ENCODE peak calls at places on chromosome 15, in seven cellular contexts. One of them, this sample, is unnamed.

GRCh38 chr15:63323798-63324651 is 46.6 kb downstream of the APH1B start:
- DNase-seq in nephron progenitor cell: no peak
- DNase-seq in kidney epithelial cell: no peak
- DNase-seq in GM10248: peak
- DNase-seq in testis: no peak
- DNase-seq in stomach: no peak
- DNase-seq in GM23338: no peak
- DNase-seq in this sample: no peak

GRCh38 chr15:33188654-33189257 is 5.8 kb downstream of the FMN1 start:
- DNase-seq in kidney epithelial cell: no peak
- DNase-seq in GM23338: no peak
- DNase-seq in GM10248: no peak
- DNase-seq in stomach: no peak
- DNase-seq in testis: peak
- DNase-seq in nephron progenitor cell: no peak
- DNase-seq in this sample: no peak

GRCh38 chr15:77563768-77564167 is 68.9 kb downstream of the LINGO1 start:
- DNase-seq in testis: no peak
- DNase-seq in kidney epithelial cell: no peak
- DNase-seq in GM23338: no peak
- DNase-seq in GM10248: no peak
- DNase-seq in stomach: no peak
- DNase-seq in nephron progenitor cell: no peak
- DNase-seq in this sample: no peak

GRCh38 chr15:92807971-92808571 is 92.1 kb upstream of the CHD2 start:
- DNase-seq in stomach: no peak
- DNase-seq in GM23338: peak
- DNase-seq in nephron progenitor cell: no peak
- DNase-seq in GM10248: no peak
- DNase-seq in testis: peak
- DNase-seq in kidney epithelial cell: no peak
- DNase-seq in this sample: peak

GRCh38 chr15:32656091-32656860 is 14.8 kb downstream of the SCG5 start:
- DNase-seq in stomach: no peak
- DNase-seq in nephron progenitor cell: no peak
- DNase-seq in kidney epithelial cell: no peak
- DNase-seq in GM10248: no peak
- DNase-seq in testis: no peak
- DNase-seq in GM23338: no peak
- DNase-seq in this sample: no peak

GRCh38 chr15:69854521-69855171 is 243.1 kb downstream of the TLE3 start:
- DNase-seq in stomach: no peak
- DNase-seq in kidney epithelial cell: no peak
- DNase-seq in GM10248: no peak
- DNase-seq in testis: no peak
- DNase-seq in nephron progenitor cell: no peak
- DNase-seq in GM23338: peak
- DNase-seq in this sample: no peak

GRCh38 chr15:74489518-74490338 is 28.8 kb upstream of the UBL7 start:
- DNase-seq in GM23338: peak
- DNase-seq in testis: peak
- DNase-seq in nephron progenitor cell: peak
- DNase-seq in kidney epithelial cell: no peak
- DNase-seq in stomach: peak
- DNase-seq in GM10248: peak
- DNase-seq in this sample: peak

GRCh38 chr15:90684281-90684680 is 32.9 kb upstream of the BLM start:
- DNase-seq in nephron progenitor cell: no peak
- DNase-seq in testis: no peak
- DNase-seq in kidney epithelial cell: no peak
- DNase-seq in GM23338: no peak
- DNase-seq in GM10248: no peak
- DNase-seq in stomach: no peak
- DNase-seq in this sample: no peak

GRCh38 chr15:40146037-40146436 is 14.8 kb upstream of the BUB1B start:
- DNase-seq in GM23338: no peak
- DNase-seq in GM10248: no peak
- DNase-seq in kidney epithelial cell: peak
- DNase-seq in stomach: no peak
- DNase-seq in nephron progenitor cell: no peak
- DNase-seq in testis: no peak
- DNase-seq in this sample: no peak

GRCh38 chr15:52789601-52790165 is 453 bp downstream of the ONECUT1 start:
- DNase-seq in kidney epithelial cell: no peak
- DNase-seq in GM23338: peak
- DNase-seq in testis: no peak
- DNase-seq in GM10248: peak
- DNase-seq in stomach: no peak
- DNase-seq in nephron progenitor cell: peak
- DNase-seq in this sample: peak

GRCh38 chr15:23422946-23423708 is 23.9 kb downstream of the GOLGA6L2 start:
- DNase-seq in stomach: no peak
- DNase-seq in nephron progenitor cell: no peak
- DNase-seq in GM23338: no peak
- DNase-seq in kidney epithelial cell: no peak
- DNase-seq in testis: no peak
- DNase-seq in GM10248: no peak
- DNase-seq in this sample: no peak

GRCh38 chr15:70199601-70200000 is 101.9 kb upstream of the TLE3 start:
- DNase-seq in GM10248: no peak
- DNase-seq in stomach: no peak
- DNase-seq in nephron progenitor cell: no peak
- DNase-seq in testis: no peak
- DNase-seq in GM23338: no peak
- DNase-seq in kidney epithelial cell: no peak
- DNase-seq in this sample: no peak

GRCh38 chr15:62706361-62706760 is 336.2 kb upstream of the TPM1 start:
- DNase-seq in nephron progenitor cell: no peak
- DNase-seq in stomach: no peak
- DNase-seq in GM10248: no peak
- DNase-seq in testis: no peak
- DNase-seq in kidney epithelial cell: no peak
- DNase-seq in GM23338: no peak
- DNase-seq in this sample: no peak

GRCh38 chr15:35696767-35697231 is 150.8 kb upstream of the DPH6 start:
- DNase-seq in testis: no peak
- DNase-seq in kidney epithelial cell: peak
- DNase-seq in GM10248: no peak
- DNase-seq in stomach: no peak
- DNase-seq in nephron progenitor cell: no peak
- DNase-seq in GM23338: peak
- DNase-seq in this sample: no peak

GRCh38 chr15:62142736-62143135 is 22.3 kb downstream of the C2CD4B start:
- DNase-seq in kidney epithelial cell: no peak
- DNase-seq in testis: no peak
- DNase-seq in stomach: no peak
- DNase-seq in GM10248: no peak
- DNase-seq in nephron progenitor cell: no peak
- DNase-seq in GM23338: peak
- DNase-seq in this sample: no peak

GRCh38 chr15:57398336-57398735 is 22.0 kb downstream of the CGNL1 start:
- DNase-seq in GM10248: no peak
- DNase-seq in GM23338: no peak
- DNase-seq in kidney epithelial cell: no peak
- DNase-seq in nephron progenitor cell: no peak
- DNase-seq in testis: no peak
- DNase-seq in stomach: no peak
- DNase-seq in this sample: no peak

GRCh38 chr15:85748729-85749128 is 46.0 kb downstream of the KLHL25 start:
- DNase-seq in stomach: peak
- DNase-seq in testis: no peak
- DNase-seq in GM10248: peak
- DNase-seq in nephron progenitor cell: no peak
- DNase-seq in kidney epithelial cell: no peak
- DNase-seq in GM23338: peak
- DNase-seq in this sample: no peak
- TF ChIP-seq CTCF in stomach: no peak
- TF ChIP-seq CTCF in testis: no peak
- TF ChIP-seq CTCF in GM10248: no peak
- TF ChIP-seq CTCF in nephron progenitor cell: no peak
- TF ChIP-seq CTCF in kidney epithelial cell: no peak
- TF ChIP-seq CTCF in GM23338: peak
- TF ChIP-seq CTCF in this sample: no peak

GRCh38 chr15:25181290-25182097 is 226.7 kb downstream of the SNRPN start:
- DNase-seq in GM23338: no peak
- DNase-seq in nephron progenitor cell: no peak
- DNase-seq in stomach: peak
- DNase-seq in kidney epithelial cell: no peak
- DNase-seq in testis: peak
- DNase-seq in GM10248: no peak
- DNase-seq in this sample: no peak
- TF ChIP-seq CTCF in GM23338: no peak
- TF ChIP-seq CTCF in nephron progenitor cell: no peak
- TF ChIP-seq CTCF in stomach: no peak
- TF ChIP-seq CTCF in kidney epithelial cell: no peak
- TF ChIP-seq CTCF in testis: no peak
- TF ChIP-seq CTCF in GM10248: no peak
- TF ChIP-seq CTCF in this sample: no peak

DNA sequence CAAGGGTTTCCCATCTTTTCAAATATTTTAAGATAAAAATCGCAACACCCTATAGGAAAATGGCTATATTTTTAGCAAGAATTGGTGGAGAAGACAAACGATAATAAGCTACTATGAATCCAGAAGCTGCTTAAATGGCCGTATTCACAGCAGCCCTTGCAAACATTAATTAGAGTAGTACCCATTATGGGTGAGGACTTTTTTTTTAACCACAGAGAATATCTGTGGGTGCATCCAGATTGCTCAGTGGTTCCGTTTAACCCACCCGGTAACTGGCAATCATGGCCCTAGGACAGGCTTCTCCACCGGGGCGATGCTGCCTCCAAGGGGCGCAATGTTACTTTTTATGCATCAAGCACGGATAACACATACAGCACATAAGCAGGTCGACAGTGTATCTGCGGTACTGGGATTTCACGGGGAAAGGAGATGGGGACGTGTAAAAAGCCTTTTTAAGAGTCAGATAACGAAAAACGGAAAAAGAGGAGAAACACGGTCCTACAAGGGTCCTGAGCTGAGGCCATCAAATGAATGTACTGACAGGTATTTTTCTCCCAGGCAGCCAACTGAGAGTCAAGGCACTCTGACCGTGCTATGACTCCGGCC is 968 bp upstream of the TMEM266 start:
- DNase-seq in GM10248: peak
- DNase-seq in GM23338: peak
- DNase-seq in kidney epithelial cell: no peak
- DNase-seq in testis: peak
- DNase-seq in nephron progenitor cell: peak
- DNase-seq in stomach: no peak
- DNase-seq in this sample: no peak
- TF ChIP-seq CTCF in GM10248: peak
- TF ChIP-seq CTCF in GM23338: peak
- TF ChIP-seq CTCF in kidney epithelial cell: peak
- TF ChIP-seq CTCF in testis: no peak
- TF ChIP-seq CTCF in nephron progenitor cell: no peak
- TF ChIP-seq CTCF in stomach: no peak
- TF ChIP-seq CTCF in this sample: peak

DNA sequence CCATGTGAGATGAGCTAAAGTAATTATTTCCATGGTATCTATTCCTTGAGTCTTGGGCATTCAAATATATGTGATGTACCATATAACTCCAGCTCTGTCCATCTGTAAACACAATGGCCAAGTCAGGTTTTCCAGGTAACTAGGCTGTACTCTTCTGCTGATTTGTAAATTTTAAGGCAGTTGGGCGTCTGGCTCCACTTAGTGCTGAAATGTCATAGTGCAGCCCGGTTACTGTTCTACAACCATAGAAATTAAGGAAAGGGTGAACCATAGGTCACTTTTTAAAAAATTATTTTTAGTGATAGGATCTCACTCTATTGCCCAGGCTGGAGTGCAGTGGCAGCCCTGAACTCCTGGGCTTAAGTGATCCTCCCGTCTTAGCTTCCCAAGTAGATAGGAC is 44.7 kb upstream of the GOLM2 start:
- DNase-seq in testis: no peak
- DNase-seq in nephron progenitor cell: no peak
- DNase-seq in GM23338: peak
- DNase-seq in stomach: no peak
- DNase-seq in GM10248: no peak
- DNase-seq in kidney epithelial cell: no peak
- DNase-seq in this sample: no peak
- TF ChIP-seq CTCF in testis: no peak
- TF ChIP-seq CTCF in nephron progenitor cell: no peak
- TF ChIP-seq CTCF in GM23338: peak
- TF ChIP-seq CTCF in stomach: no peak
- TF ChIP-seq CTCF in GM10248: no peak
- TF ChIP-seq CTCF in kidney epithelial cell: peak
- TF ChIP-seq CTCF in this sample: no peak

GRCh38 chr15:79434361-79434760 is 2.2 kb downstream of the MINAR1 start:
- DNase-seq in nephron progenitor cell: no peak
- DNase-seq in GM23338: no peak
- DNase-seq in kidney epithelial cell: no peak
- DNase-seq in stomach: no peak
- DNase-seq in testis: no peak
- DNase-seq in GM10248: no peak
- DNase-seq in this sample: no peak

GRCh38 chr15:79431636-79432344 is at the start of gene MINAR1:
- DNase-seq in GM23338: peak
- DNase-seq in kidney epithelial cell: no peak
- DNase-seq in nephron progenitor cell: peak
- DNase-seq in GM10248: peak
- DNase-seq in testis: peak
- DNase-seq in stomach: no peak
- DNase-seq in this sample: no peak

GRCh38 chr15:79432345-79433311 is 492 bp downstream of the MINAR1 start:
- DNase-seq in GM23338: peak
- DNase-seq in stomach: no peak
- DNase-seq in testis: no peak
- DNase-seq in GM10248: no peak
- DNase-seq in nephron progenitor cell: peak
- DNase-seq in kidney epithelial cell: no peak
- DNase-seq in this sample: no peak

GRCh38 chr15:79430901-79431635 is 1.1 kb upstream of the MINAR1 start:
- DNase-seq in nephron progenitor cell: peak
- DNase-seq in kidney epithelial cell: no peak
- DNase-seq in GM23338: peak
- DNase-seq in GM10248: no peak
- DNase-seq in testis: no peak
- DNase-seq in stomach: no peak
- DNase-seq in this sample: no peak

DNA sequence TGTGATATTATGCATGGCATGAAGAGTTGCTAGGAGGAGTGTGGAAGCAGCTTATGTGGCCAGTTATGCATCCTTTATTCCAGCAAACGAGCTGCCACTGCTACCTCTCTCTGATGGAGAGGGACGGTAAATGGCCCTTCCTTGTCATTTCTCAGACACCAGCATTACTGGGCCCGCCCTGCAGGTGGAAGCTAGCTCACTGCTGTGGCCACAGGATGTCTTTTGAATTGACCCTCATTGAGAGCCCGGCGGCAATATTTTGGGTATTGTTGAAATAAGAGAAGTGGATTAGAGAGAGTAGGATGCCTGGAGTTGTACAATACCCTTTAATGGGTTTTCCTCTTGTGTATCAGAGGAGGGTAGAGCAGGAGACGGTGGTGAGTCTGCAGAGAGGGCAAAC is 1.5 kb downstream of the MINAR1 start:
- DNase-seq in kidney epithelial cell: no peak
- DNase-seq in GM23338: peak
- DNase-seq in testis: no peak
- DNase-seq in GM10248: no peak
- DNase-seq in nephron progenitor cell: peak
- DNase-seq in stomach: no peak
- DNase-seq in this sample: no peak
- TF ChIP-seq CTCF in kidney epithelial cell: no peak
- TF ChIP-seq CTCF in GM23338: peak
- TF ChIP-seq CTCF in testis: no peak
- TF ChIP-seq CTCF in GM10248: no peak
- TF ChIP-seq CTCF in nephron progenitor cell: no peak
- TF ChIP-seq CTCF in stomach: no peak
- TF ChIP-seq CTCF in this sample: no peak

This sample was measured in DND-41.